ENCODE peak calls at places on chromosome 3, in six cellular contexts. One of them, this sample, is unnamed.

GRCh38 chr3:24315991-24316390 is 178.7 kb downstream of the THRB start:
- DNase-seq in activated naive CD4-positive, alpha-beta T cell: no peak
- DNase-seq in EL: peak; percentile 22
- DNase-seq in kidney epithelial cell: no peak
- DNase-seq in AG04450: no peak
- DNase-seq in pancreas: no peak
- DNase-seq in this sample: no peak

GRCh38 chr3:77320514-77320913 is 280.6 kb downstream of the ROBO2 start:
- DNase-seq in activated naive CD4-positive, alpha-beta T cell: no peak
- DNase-seq in EL: peak; percentile 25
- DNase-seq in kidney epithelial cell: no peak
- DNase-seq in AG04450: peak; percentile 33
- DNase-seq in pancreas: no peak
- DNase-seq in this sample: no peak

GRCh38 chr3:53675942-53676341 is 170.3 kb downstream of the CHDH start:
- DNase-seq in activated naive CD4-positive, alpha-beta T cell: no peak
- DNase-seq in EL: no peak
- DNase-seq in kidney epithelial cell: no peak
- DNase-seq in AG04450: no peak
- DNase-seq in pancreas: no peak
- DNase-seq in this sample: no peak

GRCh38 chr3:42264399-42265058 is 1.5 kb downstream of the CCK start:
- DNase-seq in activated naive CD4-positive, alpha-beta T cell: no peak
- DNase-seq in EL: peak; percentile 30
- DNase-seq in kidney epithelial cell: no peak
- DNase-seq in AG04450: no peak
- DNase-seq in pancreas: peak; percentile 9
- DNase-seq in this sample: no peak

GRCh38 chr3:193983846-193984245 is 152.1 kb upstream of the HES1 start:
- DNase-seq in activated naive CD4-positive, alpha-beta T cell: no peak
- DNase-seq in EL: no peak
- DNase-seq in kidney epithelial cell: no peak
- DNase-seq in AG04450: no peak
- DNase-seq in pancreas: no peak
- DNase-seq in this sample: no peak

GRCh38 chr3:111859061-111859973 is at the start of gene PHLDB2:
- DNase-seq in activated naive CD4-positive, alpha-beta T cell: peak; percentile 4
- DNase-seq in EL: peak; percentile 85
- DNase-seq in kidney epithelial cell: no peak
- DNase-seq in AG04450: no peak
- DNase-seq in pancreas: peak; percentile 42
- DNase-seq in this sample: peak; percentile 25

GRCh38 chr3:194287977-194288706 is 63.0 kb downstream of the CPN2 start:
- DNase-seq in activated naive CD4-positive, alpha-beta T cell: no peak
- DNase-seq in EL: no peak
- DNase-seq in kidney epithelial cell: no peak
- DNase-seq in AG04450: no peak
- DNase-seq in pancreas: no peak
- DNase-seq in this sample: no peak

GRCh38 chr3:60294181-60294580 is 957.1 kb downstream of the FHIT start:
- DNase-seq in activated naive CD4-positive, alpha-beta T cell: no peak
- DNase-seq in EL: no peak
- DNase-seq in kidney epithelial cell: peak; percentile 5
- DNase-seq in AG04450: peak; percentile 38
- DNase-seq in pancreas: no peak
- DNase-seq in this sample: no peak

GRCh38 chr3:106711650-106712049 is 665.6 kb upstream of the CCDC54 start:
- DNase-seq in activated naive CD4-positive, alpha-beta T cell: no peak
- DNase-seq in EL: peak; percentile 80
- DNase-seq in kidney epithelial cell: peak; percentile 73
- DNase-seq in AG04450: no peak
- DNase-seq in pancreas: no peak
- DNase-seq in this sample: no peak

GRCh38 chr3:16064660-16065414 is 109.6 kb upstream of the GALNT15 start:
- DNase-seq in activated naive CD4-positive, alpha-beta T cell: no peak
- DNase-seq in EL: peak; percentile 95
- DNase-seq in kidney epithelial cell: no peak
- DNase-seq in AG04450: peak; percentile 82
- DNase-seq in pancreas: no peak
- DNase-seq in this sample: no peak

This sample was measured in activated CD8-positive, alpha-beta memory T cell treated with anti-CD3 and anti-CD28 coated beads for 48 hours.